ENCODE peak calls at places on chromosomes 16 and 17, in seven cellular contexts. D is HFF-Myc; U is sigmoid colon; N is CD8-positive, alpha-beta T cell; V is AG04450; P is body of pancreas; O is K562. Z is an unnamed sample.

GRCh38 chr16:8200839-8201238 is 389.5 kb downstream of the TMEM114 start:
- DNase-seq in U (no peak), P (no peak), O (no peak), N (no peak), D (no peak), V (no peak), Z (no peak)

GRCh38 chr16:17026600-17027242 is 444.0 kb downstream of the XYLT1 start:
- DNase-seq in U (no peak), D (no peak), O (no peak), P (no peak), N (peak), V (no peak), Z (no peak)

GRCh38 chr17:41565338-41565737 is 6.5 kb downstream of the KRT9 start:
- DNase-seq in O (no peak), D (no peak), N (no peak), V (no peak), U (no peak), P (no peak), Z (no peak)

GRCh38 chr16:76222087-76222486 is 55.1 kb upstream of the CNTNAP4 start:
- DNase-seq in D (no peak), P (no peak), N (no peak), V (no peak), O (no peak), U (no peak), Z (no peak)

GRCh38 chr16:19804538-19805323 is 79.9 kb downstream of the GPRC5B start:
- DNase-seq in U (peak), N (peak), V (no peak), D (no peak), P (peak), O (no peak), Z (no peak)

GRCh38 chr16:56710181-56710737 is 19.7 kb upstream of the NUP93 start:
- DNase-seq in N (no peak), O (no peak), D (no peak), P (no peak), U (no peak), V (no peak), Z (no peak)

GRCh38 chr16:8958344-8958808 is 5.3 kb downstream of the USP7 start:
- DNase-seq in D (no peak), U (peak), P (no peak), N (peak), O (peak), V (no peak), Z (peak)

GRCh38 chr17:77516902-77517301 is 376.1 kb downstream of the SEC14L1 start:
- DNase-seq in U (no peak), V (no peak), P (no peak), D (peak), O (no peak), N (peak), Z (peak)

GRCh38 chr16:80778707-80779106 is 25.7 kb downstream of the CDYL2 start:
- DNase-seq in N (no peak), P (no peak), O (no peak), D (no peak), U (no peak), V (no peak), Z (no peak)

GRCh38 chr16:88511060-88511459 is 58.0 kb downstream of the ZFPM1 start:
- DNase-seq in U (no peak), V (no peak), O (no peak), D (no peak), N (no peak), P (no peak), Z (no peak)

GRCh38 chr17:47703191-47703591 is 9.2 kb downstream of the TBKBP1 start:
- DNase-seq in D (no peak), V (no peak), P (no peak), U (peak), N (peak), O (no peak), Z (no peak)

DNA sequence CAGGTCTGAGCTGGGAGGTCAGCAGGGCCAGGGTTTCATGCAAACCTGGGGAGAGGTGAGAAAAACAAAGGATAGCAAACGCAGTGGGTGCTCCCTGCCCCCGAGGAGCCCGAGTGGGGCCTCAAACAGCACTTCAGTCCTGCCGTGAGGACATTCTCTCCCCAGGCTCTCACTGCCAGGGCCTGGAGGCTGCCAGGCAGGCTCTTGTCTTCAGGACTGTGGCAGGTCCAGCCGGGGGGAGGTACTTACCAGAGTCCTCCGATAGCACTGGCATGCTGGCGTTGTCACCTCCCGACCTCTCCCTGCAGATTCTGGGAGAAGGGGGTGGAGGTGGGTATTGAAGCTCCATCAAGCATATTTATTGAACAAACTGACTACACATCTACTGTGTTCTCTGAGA is 1.3 kb downstream of the MPP3 start:
- DNase-seq in N (no peak), O (no peak), P (no peak), U (no peak), V (no peak), D (no peak), Z (no peak)
- H3K4me3 ChIP-seq in N (no peak), O (no peak), P (no peak), U (no peak), V (no peak), D (peak), Z (no peak)

GRCh38 chr17:8481703-8482102 is 46.0 kb downstream of the NDEL1 start:
- DNase-seq in U (no peak), O (no peak), P (no peak), D (no peak), V (no peak), N (no peak), Z (no peak)

GRCh38 chr17:8480011-8480976 is 44.6 kb downstream of the NDEL1 start:
- DNase-seq in O (no peak), D (no peak), N (no peak), P (no peak), V (no peak), U (no peak), Z (no peak)

GRCh38 chr17:8477653-8478441 is 42.2 kb downstream of the NDEL1 start:
- DNase-seq in O (no peak), V (no peak), U (no peak), D (no peak), N (no peak), P (no peak), Z (no peak)

GRCh38 chr17:8481089-8481488 is 45.4 kb downstream of the NDEL1 start:
- DNase-seq in P (no peak), D (no peak), N (no peak), O (no peak), U (no peak), V (no peak), Z (no peak)

GRCh38 chr17:8479431-8479947 is 43.8 kb downstream of the NDEL1 start:
- DNase-seq in U (peak), P (no peak), O (no peak), D (no peak), V (peak), N (no peak), Z (peak)
- H3K4me3 ChIP-seq in U (no peak), P (no peak), O (no peak), D (no peak), V (no peak), N (no peak), Z (no peak)

GRCh38 chr17:81027038-81027437 is 7.9 kb upstream of the BAIAP2 start:
- DNase-seq in O (no peak), N (no peak), V (no peak), U (peak), D (no peak), P (no peak), Z (no peak)

GRCh38 chr17:81025065-81025751 is 9.7 kb upstream of the BAIAP2 start:
- DNase-seq in O (no peak), V (no peak), P (no peak), U (peak), D (no peak), N (no peak), Z (no peak)

GRCh38 chr17:81026266-81027036 is 8.5 kb upstream of the BAIAP2 start:
- DNase-seq in U (peak), N (no peak), D (no peak), O (no peak), V (no peak), P (no peak), Z (no peak)

GRCh38 chr17:81027591-81028505 is 7.1 kb upstream of the BAIAP2 start:
- DNase-seq in N (no peak), U (peak), D (no peak), V (no peak), P (no peak), O (no peak), Z (no peak)

GRCh38 chr17:81025756-81026155 is 9.2 kb upstream of the BAIAP2 start:
- DNase-seq in N (no peak), U (peak), V (no peak), D (no peak), P (no peak), O (no peak), Z (no peak)
- H3K4me3 ChIP-seq in N (no peak), U (no peak), V (no peak), D (no peak), P (no peak), O (no peak), Z (no peak)

GRCh38 chr16:89815639-89816348 is 653 bp downstream of the FANCA start:
- DNase-seq in U (no peak), D (no peak), V (no peak), N (no peak), P (no peak), O (peak), Z (peak)
- H3K4me3 ChIP-seq in U (peak), D (peak), V (peak), N (no peak), P (no peak), O (peak), Z (peak)

GRCh38 chr16:14186954-14187306 is 115.8 kb downstream of the MRTFB start:
- DNase-seq in O (no peak), U (no peak), P (no peak), D (no peak), N (no peak), V (no peak), Z (peak)
- H3K4me3 ChIP-seq in O (no peak), U (peak), P (no peak), D (peak), N (no peak), V (peak), Z (peak)